ENCODE peak calls at places on chromosomes 12 and 14, in four cellular contexts. Y is SK-N-SH, L is thoracic aorta, J is Caco-2. I is an unnamed sample. For H3K27me3, the result is how much of the 10 kb centered on the place peaks cover.

GRCh38 chr12:103848132-103848531 is 7.1 kb upstream of the NT5DC3 start:
- DNase-seq in Y (no peak), L (no peak), J (peak), I (no peak)

GRCh38 chr14:64467131-64467530 is 1.8 kb downstream of the AKAP5 start:
- DNase-seq in Y (no peak), L (no peak), J (no peak), I (no peak)

GRCh38 chr12:54222609-54223008 is 33.8 kb upstream of the SMUG1 start:
- DNase-seq in Y (no peak), L (no peak), J (no peak), I (no peak)

GRCh38 chr14:53151867-53152626 is 1.1 kb downstream of the DDHD1 start:
- DNase-seq in Y (peak), L (no peak), J (peak), I (peak)

GRCh38 chr12:15274561-15274967 is 47.7 kb upstream of the PTPRO start:
- DNase-seq in Y (peak), L (peak), J (no peak), I (no peak)

GRCh38 chr14:33430414-33430813 is 491.7 kb downstream of the NPAS3 start:
- DNase-seq in Y (no peak), L (no peak), J (no peak), I (no peak)

GRCh38 chr14:60845523-60845922 is 111.0 kb downstream of the MNAT1 start:
- DNase-seq in Y (no peak), L (no peak), J (no peak), I (no peak)

GRCh38 chr12:105464426-105464825 is 133.9 kb downstream of the C12orf75 start:
- DNase-seq in Y (no peak), L (no peak), J (no peak), I (no peak)

GRCh38 chr14:105136401-105137322 is 31.9 kb downstream of the JAG2 start:
- DNase-seq in Y (no peak), L (no peak), J (no peak), I (peak)

GRCh38 chr14:32075636-32076277 is 1.3 kb upstream of the ARHGAP5 start:
- DNase-seq in Y (peak), L (no peak), J (no peak), I (peak)

GRCh38 chr12:62933871-62934798 is 815 bp downstream of the PPM1H start:
- DNase-seq in Y (peak), L (no peak), J (peak), I (peak)

GRCh38 chr12:14621821-14622220 is 54.1 kb upstream of the PLBD1 start:
- DNase-seq in Y (no peak), L (no peak), J (no peak), I (no peak)

GRCh38 chr14:82270286-82270685 is 736.6 kb upstream of the SEL1L start:
- DNase-seq in Y (no peak), L (no peak), J (peak), I (no peak)

GRCh38 chr14:50417853-50418252 is 21.2 kb upstream of the CDKL1 start:
- DNase-seq in Y (no peak), L (no peak), J (no peak), I (no peak)

GRCh38 chr12:56838602-56839488 is 75.7 kb downstream of the HSD17B6 start:
- DNase-seq in Y (no peak), L (no peak), J (no peak), I (no peak)

GRCh38 chr12:77734489-77734888 is 96.2 kb upstream of the NAV3 start:
- DNase-seq in Y (no peak), L (no peak), J (no peak), I (no peak)

GRCh38 chr14:89845346-89845745 is 109.2 kb downstream of the EFCAB11 start:
- DNase-seq in Y (no peak), L (no peak), J (peak), I (no peak)

DNA sequence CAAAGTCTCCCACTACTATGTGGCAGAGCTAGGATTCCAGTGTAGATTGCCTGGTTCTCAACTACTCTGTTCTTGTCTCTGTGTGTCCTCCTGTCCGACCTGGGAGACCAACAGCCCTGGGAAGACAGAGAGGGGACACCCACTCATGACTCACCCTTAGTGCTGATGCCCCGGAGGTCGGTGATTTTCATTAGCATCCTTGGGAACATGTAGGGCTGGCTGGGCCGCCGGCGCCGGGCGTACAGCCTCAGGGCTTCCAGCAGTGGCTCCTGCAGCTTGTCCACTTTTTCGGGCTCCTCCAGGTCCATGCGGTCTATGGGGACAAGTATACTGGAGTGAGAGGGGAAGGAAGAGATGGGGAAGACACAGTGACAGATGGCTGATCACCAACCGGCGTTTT is 5.9 kb upstream of the ITGB7 start:
- DNase-seq in Y (no peak), L (no peak), J (no peak), I (no peak)
- H3K4me3 ChIP-seq in Y (no peak), L (no peak), J (no peak), I (no peak)

GRCh38 chr14:92323916-92324818 is 1.2 kb downstream of the SLC24A4 start:
- DNase-seq in Y (no peak), L (no peak), J (no peak), I (peak)
- H3K27me3 ChIP-seq in Y (half or more), L (under half), J (under half), I (half or more)

DNA sequence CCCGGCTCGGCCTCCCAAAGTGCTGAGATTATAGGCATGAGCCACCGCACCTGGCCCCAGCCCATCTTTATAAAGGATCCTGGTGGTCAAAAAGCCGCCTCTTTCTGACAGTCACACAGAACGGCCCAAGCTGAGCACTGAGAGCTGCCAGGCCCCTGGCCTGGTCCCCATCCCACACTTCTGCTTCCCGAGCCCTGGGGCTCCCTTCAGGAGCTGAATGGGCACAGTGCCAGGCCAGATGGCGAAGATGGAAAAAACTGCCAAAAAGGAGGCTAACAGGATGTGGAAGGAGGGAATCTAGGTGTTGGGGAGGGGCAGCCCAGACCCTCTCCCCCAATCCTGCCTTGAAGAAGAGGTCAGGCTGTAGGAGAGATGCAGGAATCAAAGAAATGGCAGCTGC is 5.1 kb downstream of the LPAR5 start:
- DNase-seq in Y (peak), L (no peak), J (no peak), I (no peak)
- H3K4me3 ChIP-seq in Y (no peak), L (no peak), J (no peak), I (no peak)

GRCh38 chr12:108035372-108035771 is 93.7 kb upstream of the WSCD2 start:
- DNase-seq in Y (no peak), L (no peak), J (no peak), I (no peak)
- H3K27me3 ChIP-seq in Y (under half), L (under half), J (under half), I (under half)

GRCh38 chr12:117360222-117360550 is 1.2 kb downstream of the NOS1 start:
- DNase-seq in Y (peak), L (no peak), J (no peak), I (peak)
- H3K4me3 ChIP-seq in Y (peak), L (no peak), J (no peak), I (peak)

GRCh38 chr12:117111386-117112267 is 12.4 kb upstream of the TESC start:
- DNase-seq in Y (no peak), L (no peak), J (no peak), I (peak)
- H3K27me3 ChIP-seq in Y (under half), L (under half), J (under half), I (under half)

GRCh38 chr12:93243382-93243688 is 134.4 kb upstream of the NUDT4 start:
- DNase-seq in Y (no peak), L (no peak), J (no peak), I (no peak)

GRCh38 chr12:93244514-93245077 is 133.1 kb upstream of the NUDT4 start:
- DNase-seq in Y (no peak), L (no peak), J (no peak), I (no peak)

GRCh38 chr12:93245543-93245942 is 132.2 kb upstream of the NUDT4 start:
- DNase-seq in Y (no peak), L (no peak), J (no peak), I (peak)

GRCh38 chr12:93242154-93242958 is 135.4 kb upstream of the NUDT4 start:
- DNase-seq in Y (peak), L (no peak), J (no peak), I (no peak)

DNA sequence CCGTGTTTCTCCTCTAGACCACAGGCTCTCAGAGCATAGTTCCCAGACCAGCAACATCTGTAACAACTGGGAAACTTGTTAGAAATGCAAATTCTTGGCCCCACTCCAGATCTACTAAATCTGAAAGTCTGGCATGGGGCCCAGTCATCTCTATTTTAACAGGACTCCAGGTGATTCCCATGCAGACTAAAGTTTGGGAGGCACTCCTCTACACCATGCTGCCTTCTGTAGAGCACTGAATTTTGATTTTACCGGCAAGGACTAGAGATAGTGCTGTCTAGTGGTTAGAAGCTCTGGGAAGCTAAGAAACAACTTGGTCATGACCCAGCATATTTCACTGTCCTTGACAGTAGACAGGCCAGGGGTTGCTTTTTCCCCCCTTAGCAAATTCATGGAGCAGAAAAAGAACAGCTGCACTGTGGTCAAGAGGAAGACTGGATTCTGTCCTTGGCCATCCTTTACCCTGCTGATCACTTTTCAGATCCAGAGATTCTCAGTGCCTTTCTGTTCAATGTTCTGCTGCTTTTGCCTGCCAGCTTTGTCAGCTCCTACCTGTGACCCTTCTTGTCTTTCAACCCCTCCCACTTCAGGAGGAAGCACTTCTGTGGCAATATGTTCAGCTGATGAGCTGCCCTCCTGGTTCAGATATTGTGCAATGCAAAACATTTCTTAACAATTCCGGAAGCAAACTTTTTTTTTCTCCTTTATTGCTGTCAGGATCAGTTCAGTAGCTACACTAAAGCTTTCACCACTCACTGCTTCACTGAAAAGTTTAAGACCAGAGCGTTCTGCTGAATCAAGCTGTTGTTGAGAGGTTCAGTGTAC is 133.8 kb upstream of the NUDT4 start:
- DNase-seq in Y (peak), L (no peak), J (peak), I (no peak)
- H3K4me3 ChIP-seq in Y (no peak), L (no peak), J (no peak), I (no peak)